ENCODE peak calls at places on chromosomes 6 and 20, in five cellular contexts. V, W, F, Z and A are unnamed samples.

GRCh38 chr6:51314965-51315364 is 496.3 kb downstream of the TFAP2B start:
- DNase-seq in F (no peak), V (no peak), W (no peak), Z (no peak), A (no peak)

GRCh38 chr6:145960918-145961604 is 3.1 kb downstream of the SHPRH start:
- DNase-seq in F (no peak), Z (peak; percentile 1), W (peak; percentile 37), V (no peak), A (no peak)

GRCh38 chr20:63223121-63223825 is 7.3 kb upstream of the YTHDF1 start:
- DNase-seq in V (no peak), W (peak; percentile 64), F (no peak), Z (peak; percentile 29), A (peak; percentile 77)

GRCh38 chr6:15754035-15754705 is 91.3 kb upstream of the DTNBP1 start:
- DNase-seq in V (no peak), Z (peak; percentile 76), W (peak; percentile 50), F (no peak), A (peak; percentile 32)

GRCh38 chr20:52586697-52587096 is 385.5 kb upstream of the TSHZ2 start:
- DNase-seq in W (no peak), V (no peak), F (no peak), Z (no peak), A (no peak)

GRCh38 chr20:60283281-60283680 is 325.1 kb downstream of the CDH26 start:
- DNase-seq in V (no peak), Z (peak; percentile 12), F (no peak), W (peak; percentile 2), A (peak; percentile 45)

GRCh38 chr6:151240036-151240685 is 394 bp downstream of the AKAP12 start:
- DNase-seq in W (peak; percentile 71), F (peak; percentile 84), V (peak; percentile 39), Z (peak; percentile 76), A (peak; percentile 93)

GRCh38 chr20:47150403-47151152 is 205.9 kb downstream of the ZMYND8 start:
- DNase-seq in V (no peak), W (peak; percentile 45), F (no peak), Z (peak; percentile 62), A (peak; percentile 65)

GRCh38 chr20:25055711-25056492 is 2.0 kb downstream of the ACSS1 start:
- DNase-seq in F (peak; percentile 50), W (no peak), V (no peak), Z (no peak), A (no peak)

GRCh38 chr6:100023798-100024197 is 29.8 kb upstream of the MCHR2 start:
- DNase-seq in W (no peak), F (no peak), V (no peak), Z (no peak), A (no peak)

GRCh38 chr6:62775427-62776022 is 435.7 kb upstream of the FKBP1C start:
- DNase-seq in W (no peak), Z (no peak), F (no peak), V (no peak), A (no peak)

GRCh38 chr20:3494218-3494617 is 23.4 kb downstream of the ATRN start:
- DNase-seq in Z (no peak), V (no peak), F (no peak), W (no peak), A (no peak)

GRCh38 chr6:154613137-154613676 is 102.7 kb upstream of the CNKSR3 start:
- DNase-seq in W (peak; percentile 72), V (no peak), F (no peak), Z (peak; percentile 53), A (peak; percentile 23)

GRCh38 chr6:89302195-89302770 is 12.8 kb downstream of the GABRR2 start:
- DNase-seq in Z (no peak), W (no peak), F (no peak), V (no peak), A (no peak)

GRCh38 chr6:15577550-15578171 is 85.2 kb downstream of the DTNBP1 start:
- DNase-seq in W (no peak), Z (no peak), F (no peak), V (no peak), A (no peak)

GRCh38 chr6:34223964-34224940 is 12.4 kb upstream of the HMGA1 start:
- DNase-seq in F (peak; percentile 94), Z (peak; percentile 93), V (peak; percentile 92), W (peak; percentile 91), A (peak; percentile 91)

GRCh38 chr6:107870379-107870778 is 46.3 kb upstream of the SCML4 start:
- DNase-seq in W (peak; percentile 38), V (no peak), Z (peak; percentile 61), F (no peak), A (no peak)

GRCh38 chr20:32356935-32357868 is 929 bp upstream of the ASXL1 start:
- DNase-seq in F (no peak), Z (peak; percentile 52), W (no peak), V (no peak), A (peak; percentile 63)

GRCh38 chr6:84052204-84052882 is 18.8 kb downstream of the MRAP2 start:
- DNase-seq in W (peak; percentile 92), V (peak; percentile 23), Z (peak; percentile 87), F (no peak), A (peak; percentile 97)

GRCh38 chr6:10399451-10399850 is 15.4 kb downstream of the TFAP2A start:
- DNase-seq in W (no peak), V (no peak), Z (no peak), F (no peak), A (no peak)

GRCh38 chr6:16737389-16737788 is 23.9 kb downstream of the ATXN1 start:
- DNase-seq in W (no peak), F (no peak), Z (no peak), V (no peak), A (no peak)

GRCh38 chr6:156809034-156809433 is 31.9 kb downstream of the ARID1B start:
- DNase-seq in Z (peak; percentile 20), V (no peak), W (no peak), F (no peak), A (no peak)

GRCh38 chr20:50029697-50030428 is 47.1 kb downstream of the SNAI1 start:
- DNase-seq in Z (peak; percentile 89), F (no peak), W (peak; percentile 89), V (no peak), A (peak; percentile 50)

GRCh38 chr6:101784094-101784493 is 390.6 kb downstream of the GRIK2 start:
- DNase-seq in V (no peak), F (no peak), W (no peak), Z (no peak), A (no peak)

GRCh38 chr20:57526067-57526884 is 1.3 kb upstream of the CTCFL start:
- DNase-seq in Z (no peak), W (no peak), F (no peak), V (no peak), A (peak; percentile 68)

GRCh38 chr20:25048519-25048952 is 9.4 kb downstream of the ACSS1 start:
- DNase-seq in V (no peak), F (peak; percentile 54), Z (no peak), W (no peak), A (no peak)

GRCh38 chr6:36544228-36544627 is 3.1 kb downstream of the STK38 start:
- DNase-seq in W (peak; percentile 26), V (no peak), F (no peak), Z (peak; percentile 54), A (no peak)

GRCh38 chr6:42366999-42367352 is 84.8 kb downstream of the TRERF1 start:
- DNase-seq in W (no peak), Z (no peak), V (no peak), F (no peak), A (no peak)

GRCh38 chr6:157269261-157269794 is 54.0 kb downstream of the TMEM242 start:
- DNase-seq in Z (no peak), W (peak; percentile 44), V (peak; percentile 63), F (no peak), A (no peak)

GRCh38 chr6:127481628-127482027 is 22.4 kb upstream of the KIAA0408 start:
- DNase-seq in V (no peak), F (no peak), W (peak; percentile 51), Z (peak; percentile 70), A (no peak)

GRCh38 chr6:5851261-5851757 is 155.4 kb downstream of the NRN1 start:
- DNase-seq in W (peak; percentile 21), Z (no peak), V (no peak), F (no peak), A (no peak)

GRCh38 chr20:61755971-61756421 is 309.7 kb downstream of the TAF4 start:
- DNase-seq in W (no peak), F (no peak), V (no peak), Z (no peak), A (peak; percentile 57)

GRCh38 chr6:129890164-129890563 is 29.0 kb upstream of the TMEM244 start:
- DNase-seq in W (peak; percentile 62), Z (peak; percentile 98), F (no peak), V (no peak), A (no peak)

GRCh38 chr20:32628960-32629530 is 43.9 kb upstream of the NOL4L start:
- DNase-seq in Z (no peak), V (no peak), F (no peak), W (no peak), A (no peak)

GRCh38 chr6:136566007-136566487 is 15.8 kb upstream of the MAP7 start:
- DNase-seq in V (no peak), Z (no peak), W (no peak), F (no peak), A (no peak)

GRCh38 chr6:32972353-32973143 is 4.2 kb downstream of the BRD2 start:
- DNase-seq in V (no peak), F (peak; percentile 76), W (peak; percentile 26), Z (no peak), A (peak; percentile 33)